ENCODE peak calls at places on chromosomes 5 and 9, in eight cellular contexts. K is foreskin keratinocyte; I is gastrocnemius medialis; U is sigmoid colon; G is HCT116; W is CD8-positive, alpha-beta T cell; N is heart left ventricle; J is GM23248. B is an unnamed sample. For H3K27me3, the result is how much of the 10 kb centered on the place peaks cover.

GRCh38 chr5:141909212-141909611 is 14.5 kb upstream of the DELE1 start:
- DNase-seq in K (no peak), I (no peak), U (no peak), G (no peak), W (no peak), N (no peak), J (no peak), B (no peak)

GRCh38 chr9:37443566-37443965 is 21.1 kb downstream of the GRHPR start:
- DNase-seq in K (peak), I (no peak), U (no peak), G (no peak), W (no peak), N (no peak), J (no peak), B (no peak)

GRCh38 chr9:89781838-89782237 is 177.0 kb downstream of the GADD45G start:
- DNase-seq in K (no peak), I (no peak), U (no peak), G (no peak), W (no peak), N (no peak), J (no peak), B (no peak)

GRCh38 chr9:16555802-16556201 is 314.7 kb downstream of the BNC2 start:
- DNase-seq in K (no peak), I (no peak), U (no peak), G (no peak), W (no peak), N (no peak), J (no peak), B (no peak)

GRCh38 chr5:103422756-103423155 is 139.8 kb downstream of the NUDT12 start:
- DNase-seq in K (no peak), I (no peak), U (no peak), G (no peak), W (no peak), N (no peak), J (no peak), B (no peak)

GRCh38 chr5:35180046-35180445 is 50.2 kb downstream of the PRLR start:
- DNase-seq in K (no peak), I (no peak), U (no peak), G (no peak), W (no peak), N (no peak), J (no peak), B (no peak)

GRCh38 chr9:108980893-108981292 is 32.4 kb downstream of the CTNNAL1 start:
- DNase-seq in K (no peak), I (no peak), U (no peak), G (no peak), W (no peak), N (no peak), J (no peak), B (no peak)

GRCh38 chr5:140642718-140643117 is 3.5 kb downstream of the TMCO6 start:
- DNase-seq in K (no peak), I (no peak), U (no peak), G (no peak), W (no peak), N (no peak), J (peak), B (no peak)

GRCh38 chr5:81537905-81538535 is 144.1 kb upstream of the ACOT12 start:
- DNase-seq in K (no peak), I (no peak), U (no peak), G (no peak), W (no peak), N (no peak), J (no peak), B (no peak)

GRCh38 chr5:138351517-138351916 is 968 bp upstream of the KDM3B start:
- DNase-seq in K (no peak), I (no peak), U (no peak), G (no peak), W (no peak), N (no peak), J (no peak), B (no peak)

GRCh38 chr5:142545653-142546322 is 140.1 kb downstream of the FGF1 start:
- DNase-seq in K (no peak), I (no peak), U (no peak), G (no peak), W (no peak), N (no peak), J (peak), B (no peak)

GRCh38 chr9:126448136-126448535 is 121.5 kb downstream of the MVB12B start:
- DNase-seq in K (no peak), I (no peak), U (no peak), G (no peak), W (no peak), N (no peak), J (no peak), B (no peak)

DNA sequence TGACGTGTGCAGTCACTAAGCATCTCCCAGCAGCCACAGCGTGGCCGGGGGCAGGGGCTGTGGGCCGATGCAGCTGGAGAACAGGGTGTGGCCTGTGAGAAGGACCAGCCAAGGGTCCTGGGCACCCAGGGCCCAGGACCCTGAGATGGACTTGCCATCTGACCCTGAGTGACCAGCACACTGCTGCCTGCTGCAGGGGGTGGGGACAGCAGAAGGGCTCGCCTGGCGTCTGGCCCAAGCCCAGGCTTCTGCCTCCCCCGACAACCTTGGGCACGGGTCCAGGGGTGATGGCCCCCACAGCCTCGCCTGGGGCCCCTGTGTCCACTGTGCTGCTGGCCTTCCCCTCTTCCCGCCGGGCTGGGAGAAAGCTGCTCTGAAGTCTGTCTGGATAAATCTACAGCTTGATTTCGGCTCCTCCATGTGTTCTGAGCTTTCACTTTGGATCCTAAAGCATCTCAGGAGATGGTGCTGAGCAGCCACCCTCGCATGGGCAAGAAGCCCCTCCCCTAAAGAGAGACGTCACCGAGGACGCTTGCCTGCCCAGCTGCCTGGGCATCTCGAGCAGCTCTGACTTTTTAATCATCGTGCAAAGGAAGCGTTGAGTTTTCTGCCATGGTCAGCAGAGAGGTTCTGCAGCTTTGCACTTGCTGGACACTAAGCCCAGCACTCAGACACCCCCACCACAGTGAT is 5.6 kb downstream of the KCNT1 start:
- DNase-seq in K (no peak), I (no peak), U (no peak), G (no peak), W (no peak), N (no peak), J (no peak), B (no peak)
- H3K27me3 ChIP-seq in K (under half), I (under half), U (half or more), G (under half), W (under half), N (under half), J (under half), B (under half)

GRCh38 chr5:597871-598563 is 14.1 kb upstream of the CEP72 start:
- DNase-seq in K (no peak), I (no peak), U (no peak), G (no peak), W (no peak), N (no peak), J (no peak), B (no peak)

GRCh38 chr5:593511-593910 is 18.6 kb upstream of the CEP72 start:
- DNase-seq in K (no peak), I (no peak), U (peak), G (no peak), W (no peak), N (no peak), J (no peak), B (peak)

GRCh38 chr5:592158-592557 is 20.0 kb upstream of the CEP72 start:
- DNase-seq in K (peak), I (no peak), U (peak), G (no peak), W (no peak), N (no peak), J (no peak), B (peak)

GRCh38 chr5:594241-594860 is 17.8 kb upstream of the CEP72 start:
- DNase-seq in K (no peak), I (no peak), U (no peak), G (no peak), W (no peak), N (no peak), J (no peak), B (peak)

GRCh38 chr5:595285-595684 is 16.9 kb upstream of the CEP72 start:
- DNase-seq in K (no peak), I (no peak), U (no peak), G (no peak), W (no peak), N (no peak), J (no peak), B (no peak)
- H3K27me3 ChIP-seq in K (under half), I (under half), U (under half), G (half or more), W (under half), N (under half), J (half or more), B (under half)

DNA sequence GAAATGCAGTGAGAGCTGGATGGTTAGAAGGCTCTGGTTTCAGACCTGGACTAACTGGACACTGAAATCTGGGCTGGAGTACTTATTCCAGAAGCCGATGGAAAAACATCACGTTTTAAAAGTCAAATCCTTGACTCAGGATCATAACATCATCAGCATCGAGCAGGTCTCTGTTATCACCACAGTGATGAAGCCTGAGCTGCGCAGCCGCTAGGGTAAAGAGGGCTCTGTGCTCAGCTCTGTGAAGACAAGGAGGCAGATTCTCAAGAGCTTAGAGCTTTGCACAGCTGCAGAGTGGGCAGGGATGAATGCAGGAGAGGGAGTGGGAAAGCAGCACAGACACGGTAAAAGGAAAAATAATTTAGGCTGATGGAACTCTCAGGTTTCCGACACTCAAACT is 208.8 kb upstream of the TAS2R1 start:
- DNase-seq in K (no peak), I (no peak), U (no peak), G (no peak), W (no peak), N (no peak), J (no peak), B (peak)
- H3K27me3 ChIP-seq in K (under half), I (under half), U (under half), G (under half), W (under half), N (under half), J (under half), B (under half)

GRCh38 chr5:1445895-1446601 is 808 bp upstream of the SLC6A3 start:
- DNase-seq in K (no peak), I (no peak), U (no peak), G (no peak), W (no peak), N (no peak), J (peak), B (no peak)
- H3K27me3 ChIP-seq in K (half or more), I (under half), U (half or more), G (under half), W (under half), N (under half), J (under half), B (under half)

GRCh38 chr5:79924936-79925893 is 65.8 kb downstream of the MTX3 start:
- DNase-seq in K (no peak), I (no peak), U (no peak), G (no peak), W (no peak), N (no peak), J (peak), B (peak)

GRCh38 chr5:79922626-79923025 is 68.4 kb downstream of the MTX3 start:
- DNase-seq in K (no peak), I (no peak), U (no peak), G (no peak), W (no peak), N (no peak), J (no peak), B (no peak)

GRCh38 chr5:79929095-79929494 is 62.0 kb downstream of the MTX3 start:
- DNase-seq in K (no peak), I (no peak), U (no peak), G (no peak), W (no peak), N (no peak), J (no peak), B (no peak)

DNA sequence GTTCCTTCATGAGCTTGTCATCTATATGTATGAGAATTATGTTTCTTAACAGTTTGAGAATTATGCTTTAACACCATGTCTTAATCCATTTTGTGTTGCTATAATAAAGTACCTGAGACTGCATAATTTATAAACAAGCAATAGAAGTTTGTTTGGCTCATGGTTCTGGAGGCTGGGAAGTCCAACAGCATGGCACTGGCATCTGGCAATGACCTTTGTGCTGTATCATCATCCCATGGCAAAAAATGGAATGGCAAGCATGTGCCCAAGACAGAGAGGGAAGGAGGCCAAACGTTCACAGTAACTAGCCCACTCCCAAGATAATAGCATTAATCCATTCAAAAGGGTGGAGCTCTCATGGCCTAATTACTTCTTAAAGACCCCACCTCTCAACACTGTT is 67.6 kb downstream of the MTX3 start:
- DNase-seq in K (no peak), I (no peak), U (no peak), G (no peak), W (no peak), N (no peak), J (no peak), B (no peak)
- H3K27me3 ChIP-seq in K (under half), I (under half), U (under half), G (under half), W (under half), N (under half), J (under half), B (under half)

GRCh38 chr9:21638104-21638503 is 156.0 kb upstream of the IFNE start:
- DNase-seq in K (no peak), I (no peak), U (no peak), G (no peak), W (no peak), N (no peak), J (no peak), B (no peak)
- H3K27me3 ChIP-seq in K (under half), I (under half), U (under half), G (under half), W (under half), N (under half), J (under half), B (under half)